ENCODE peak calls at places on chromosomes 3 and 15, in six cellular contexts. One of them, this sample, is unnamed.

GRCh38 chr15:37720267-37720666 is 214.2 kb upstream of the TMCO5A start:
- DNase-seq in ascending aorta: no peak
- DNase-seq in activated naive CD4-positive, alpha-beta T cell treated with anti-CD3 and anti-CD28 coated beads, Interleukin-2, amount 10 ng/mL, durations not matched to agents 7 days and 5 days: no peak
- DNase-seq in Panc1: no peak
- DNase-seq in nephron progenitor cell: no peak
- DNase-seq in activated naive CD8-positive, alpha-beta T cell treated with anti-CD3 and anti-CD28 coated beads, Interleukin-2, amount 50 U/mL, for 24 hours: no peak
- DNase-seq in this sample: no peak

GRCh38 chr3:13172644-13173013 is 99.4 kb upstream of the IQSEC1 start:
- DNase-seq in ascending aorta: no peak
- DNase-seq in activated naive CD4-positive, alpha-beta T cell treated with anti-CD3 and anti-CD28 coated beads, Interleukin-2, amount 10 ng/mL, durations not matched to agents 7 days and 5 days: no peak
- DNase-seq in Panc1: no peak
- DNase-seq in nephron progenitor cell: no peak
- DNase-seq in activated naive CD8-positive, alpha-beta T cell treated with anti-CD3 and anti-CD28 coated beads, Interleukin-2, amount 50 U/mL, for 24 hours: no peak
- DNase-seq in this sample: peak

GRCh38 chr3:13887746-13888300 is 8.0 kb upstream of the WNT7A start:
- DNase-seq in ascending aorta: peak
- DNase-seq in activated naive CD4-positive, alpha-beta T cell treated with anti-CD3 and anti-CD28 coated beads, Interleukin-2, amount 10 ng/mL, durations not matched to agents 7 days and 5 days: no peak
- DNase-seq in Panc1: no peak
- DNase-seq in nephron progenitor cell: no peak
- DNase-seq in activated naive CD8-positive, alpha-beta T cell treated with anti-CD3 and anti-CD28 coated beads, Interleukin-2, amount 50 U/mL, for 24 hours: no peak
- DNase-seq in this sample: no peak

GRCh38 chr15:73959801-73960200 is 32.3 kb downstream of the STOML1 start:
- DNase-seq in ascending aorta: peak
- DNase-seq in activated naive CD4-positive, alpha-beta T cell treated with anti-CD3 and anti-CD28 coated beads, Interleukin-2, amount 10 ng/mL, durations not matched to agents 7 days and 5 days: no peak
- DNase-seq in Panc1: no peak
- DNase-seq in nephron progenitor cell: no peak
- DNase-seq in activated naive CD8-positive, alpha-beta T cell treated with anti-CD3 and anti-CD28 coated beads, Interleukin-2, amount 50 U/mL, for 24 hours: no peak
- DNase-seq in this sample: peak

GRCh38 chr3:29759443-29760033 is 478.7 kb downstream of the RBMS3 start:
- DNase-seq in ascending aorta: no peak
- DNase-seq in activated naive CD4-positive, alpha-beta T cell treated with anti-CD3 and anti-CD28 coated beads, Interleukin-2, amount 10 ng/mL, durations not matched to agents 7 days and 5 days: no peak
- DNase-seq in Panc1: no peak
- DNase-seq in nephron progenitor cell: no peak
- DNase-seq in activated naive CD8-positive, alpha-beta T cell treated with anti-CD3 and anti-CD28 coated beads, Interleukin-2, amount 50 U/mL, for 24 hours: no peak
- DNase-seq in this sample: no peak

GRCh38 chr3:168467085-168467714 is 371.5 kb upstream of the GOLIM4 start:
- DNase-seq in ascending aorta: no peak
- DNase-seq in activated naive CD4-positive, alpha-beta T cell treated with anti-CD3 and anti-CD28 coated beads, Interleukin-2, amount 10 ng/mL, durations not matched to agents 7 days and 5 days: no peak
- DNase-seq in Panc1: no peak
- DNase-seq in nephron progenitor cell: no peak
- DNase-seq in activated naive CD8-positive, alpha-beta T cell treated with anti-CD3 and anti-CD28 coated beads, Interleukin-2, amount 50 U/mL, for 24 hours: no peak
- DNase-seq in this sample: no peak

GRCh38 chr3:27025718-27026117 is 343.5 kb downstream of the NEK10 start:
- DNase-seq in ascending aorta: no peak
- DNase-seq in activated naive CD4-positive, alpha-beta T cell treated with anti-CD3 and anti-CD28 coated beads, Interleukin-2, amount 10 ng/mL, durations not matched to agents 7 days and 5 days: no peak
- DNase-seq in Panc1: no peak
- DNase-seq in nephron progenitor cell: no peak
- DNase-seq in activated naive CD8-positive, alpha-beta T cell treated with anti-CD3 and anti-CD28 coated beads, Interleukin-2, amount 50 U/mL, for 24 hours: no peak
- DNase-seq in this sample: no peak

GRCh38 chr3:172129868-172130751 is 90.7 kb downstream of the FNDC3B start:
- DNase-seq in ascending aorta: peak
- DNase-seq in activated naive CD4-positive, alpha-beta T cell treated with anti-CD3 and anti-CD28 coated beads, Interleukin-2, amount 10 ng/mL, durations not matched to agents 7 days and 5 days: no peak
- DNase-seq in Panc1: peak
- DNase-seq in nephron progenitor cell: no peak
- DNase-seq in activated naive CD8-positive, alpha-beta T cell treated with anti-CD3 and anti-CD28 coated beads, Interleukin-2, amount 50 U/mL, for 24 hours: peak
- DNase-seq in this sample: peak

GRCh38 chr3:33440328-33440577 is at the start of gene UBP1:
- DNase-seq in ascending aorta: no peak
- DNase-seq in activated naive CD4-positive, alpha-beta T cell treated with anti-CD3 and anti-CD28 coated beads, Interleukin-2, amount 10 ng/mL, durations not matched to agents 7 days and 5 days: no peak
- DNase-seq in Panc1: no peak
- DNase-seq in nephron progenitor cell: peak
- DNase-seq in activated naive CD8-positive, alpha-beta T cell treated with anti-CD3 and anti-CD28 coated beads, Interleukin-2, amount 50 U/mL, for 24 hours: peak
- DNase-seq in this sample: peak

GRCh38 chr3:156615592-156616173 is 58.7 kb upstream of the TIPARP start:
- DNase-seq in ascending aorta: no peak
- DNase-seq in activated naive CD4-positive, alpha-beta T cell treated with anti-CD3 and anti-CD28 coated beads, Interleukin-2, amount 10 ng/mL, durations not matched to agents 7 days and 5 days: no peak
- DNase-seq in Panc1: no peak
- DNase-seq in nephron progenitor cell: no peak
- DNase-seq in activated naive CD8-positive, alpha-beta T cell treated with anti-CD3 and anti-CD28 coated beads, Interleukin-2, amount 50 U/mL, for 24 hours: no peak
- DNase-seq in this sample: no peak

GRCh38 chr15:57604502-57604901 is 12.8 kb downstream of the MYZAP start:
- DNase-seq in ascending aorta: no peak
- DNase-seq in activated naive CD4-positive, alpha-beta T cell treated with anti-CD3 and anti-CD28 coated beads, Interleukin-2, amount 10 ng/mL, durations not matched to agents 7 days and 5 days: no peak
- DNase-seq in Panc1: no peak
- DNase-seq in nephron progenitor cell: no peak
- DNase-seq in activated naive CD8-positive, alpha-beta T cell treated with anti-CD3 and anti-CD28 coated beads, Interleukin-2, amount 50 U/mL, for 24 hours: no peak
- DNase-seq in this sample: no peak

GRCh38 chr3:151226088-151226563 is 23.1 kb upstream of the GPR171 start:
- DNase-seq in ascending aorta: no peak
- DNase-seq in activated naive CD4-positive, alpha-beta T cell treated with anti-CD3 and anti-CD28 coated beads, Interleukin-2, amount 10 ng/mL, durations not matched to agents 7 days and 5 days: no peak
- DNase-seq in Panc1: no peak
- DNase-seq in nephron progenitor cell: no peak
- DNase-seq in activated naive CD8-positive, alpha-beta T cell treated with anti-CD3 and anti-CD28 coated beads, Interleukin-2, amount 50 U/mL, for 24 hours: no peak
- DNase-seq in this sample: no peak

GRCh38 chr15:91956026-91956723 is 102.7 kb downstream of the SLCO3A1 start:
- DNase-seq in ascending aorta: no peak
- DNase-seq in activated naive CD4-positive, alpha-beta T cell treated with anti-CD3 and anti-CD28 coated beads, Interleukin-2, amount 10 ng/mL, durations not matched to agents 7 days and 5 days: no peak
- DNase-seq in Panc1: no peak
- DNase-seq in nephron progenitor cell: no peak
- DNase-seq in activated naive CD8-positive, alpha-beta T cell treated with anti-CD3 and anti-CD28 coated beads, Interleukin-2, amount 50 U/mL, for 24 hours: no peak
- DNase-seq in this sample: no peak

GRCh38 chr3:128011140-128011539 is 41.1 kb upstream of the SEC61A1 start:
- DNase-seq in ascending aorta: no peak
- DNase-seq in activated naive CD4-positive, alpha-beta T cell treated with anti-CD3 and anti-CD28 coated beads, Interleukin-2, amount 10 ng/mL, durations not matched to agents 7 days and 5 days: peak
- DNase-seq in Panc1: no peak
- DNase-seq in nephron progenitor cell: peak
- DNase-seq in activated naive CD8-positive, alpha-beta T cell treated with anti-CD3 and anti-CD28 coated beads, Interleukin-2, amount 50 U/mL, for 24 hours: peak
- DNase-seq in this sample: no peak

GRCh38 chr15:73361331-73361730 is 7.4 kb downstream of the HCN4 start:
- DNase-seq in ascending aorta: no peak
- DNase-seq in activated naive CD4-positive, alpha-beta T cell treated with anti-CD3 and anti-CD28 coated beads, Interleukin-2, amount 10 ng/mL, durations not matched to agents 7 days and 5 days: no peak
- DNase-seq in Panc1: no peak
- DNase-seq in nephron progenitor cell: no peak
- DNase-seq in activated naive CD8-positive, alpha-beta T cell treated with anti-CD3 and anti-CD28 coated beads, Interleukin-2, amount 50 U/mL, for 24 hours: no peak
- DNase-seq in this sample: no peak

GRCh38 chr15:80202016-80202315 is 49.2 kb downstream of the FAH start:
- DNase-seq in ascending aorta: no peak
- DNase-seq in activated naive CD4-positive, alpha-beta T cell treated with anti-CD3 and anti-CD28 coated beads, Interleukin-2, amount 10 ng/mL, durations not matched to agents 7 days and 5 days: no peak
- DNase-seq in Panc1: no peak
- DNase-seq in nephron progenitor cell: no peak
- DNase-seq in activated naive CD8-positive, alpha-beta T cell treated with anti-CD3 and anti-CD28 coated beads, Interleukin-2, amount 50 U/mL, for 24 hours: no peak
- DNase-seq in this sample: no peak

GRCh38 chr15:59274126-59274970 is 67.7 kb downstream of the LDHAL6B start:
- DNase-seq in ascending aorta: peak
- DNase-seq in activated naive CD4-positive, alpha-beta T cell treated with anti-CD3 and anti-CD28 coated beads, Interleukin-2, amount 10 ng/mL, durations not matched to agents 7 days and 5 days: peak
- DNase-seq in Panc1: no peak
- DNase-seq in nephron progenitor cell: no peak
- DNase-seq in activated naive CD8-positive, alpha-beta T cell treated with anti-CD3 and anti-CD28 coated beads, Interleukin-2, amount 50 U/mL, for 24 hours: no peak
- DNase-seq in this sample: no peak

GRCh38 chr15:74302821-74303359 is 64.6 kb downstream of the CYP11A1 start:
- DNase-seq in ascending aorta: no peak
- DNase-seq in activated naive CD4-positive, alpha-beta T cell treated with anti-CD3 and anti-CD28 coated beads, Interleukin-2, amount 10 ng/mL, durations not matched to agents 7 days and 5 days: peak
- DNase-seq in Panc1: no peak
- DNase-seq in nephron progenitor cell: peak
- DNase-seq in activated naive CD8-positive, alpha-beta T cell treated with anti-CD3 and anti-CD28 coated beads, Interleukin-2, amount 50 U/mL, for 24 hours: peak
- DNase-seq in this sample: no peak

GRCh38 chr3:65871305-65872141 is 167.2 kb downstream of the MAGI1 start:
- DNase-seq in ascending aorta: no peak
- DNase-seq in activated naive CD4-positive, alpha-beta T cell treated with anti-CD3 and anti-CD28 coated beads, Interleukin-2, amount 10 ng/mL, durations not matched to agents 7 days and 5 days: no peak
- DNase-seq in Panc1: no peak
- DNase-seq in nephron progenitor cell: no peak
- DNase-seq in activated naive CD8-positive, alpha-beta T cell treated with anti-CD3 and anti-CD28 coated beads, Interleukin-2, amount 50 U/mL, for 24 hours: no peak
- DNase-seq in this sample: no peak

GRCh38 chr15:62989366-62990055 is 53.0 kb upstream of the TPM1 start:
- DNase-seq in ascending aorta: no peak
- DNase-seq in activated naive CD4-positive, alpha-beta T cell treated with anti-CD3 and anti-CD28 coated beads, Interleukin-2, amount 10 ng/mL, durations not matched to agents 7 days and 5 days: no peak
- DNase-seq in Panc1: no peak
- DNase-seq in nephron progenitor cell: no peak
- DNase-seq in activated naive CD8-positive, alpha-beta T cell treated with anti-CD3 and anti-CD28 coated beads, Interleukin-2, amount 50 U/mL, for 24 hours: no peak
- DNase-seq in this sample: no peak

GRCh38 chr3:194129581-194130133 is 6.3 kb upstream of the HES1 start:
- DNase-seq in ascending aorta: no peak
- DNase-seq in activated naive CD4-positive, alpha-beta T cell treated with anti-CD3 and anti-CD28 coated beads, Interleukin-2, amount 10 ng/mL, durations not matched to agents 7 days and 5 days: no peak
- DNase-seq in Panc1: no peak
- DNase-seq in nephron progenitor cell: peak
- DNase-seq in activated naive CD8-positive, alpha-beta T cell treated with anti-CD3 and anti-CD28 coated beads, Interleukin-2, amount 50 U/mL, for 24 hours: no peak
- DNase-seq in this sample: no peak

GRCh38 chr15:59360896-59361295 is 11.8 kb downstream of the MYO1E start:
- DNase-seq in ascending aorta: no peak
- DNase-seq in activated naive CD4-positive, alpha-beta T cell treated with anti-CD3 and anti-CD28 coated beads, Interleukin-2, amount 10 ng/mL, durations not matched to agents 7 days and 5 days: no peak
- DNase-seq in Panc1: no peak
- DNase-seq in nephron progenitor cell: no peak
- DNase-seq in activated naive CD8-positive, alpha-beta T cell treated with anti-CD3 and anti-CD28 coated beads, Interleukin-2, amount 50 U/mL, for 24 hours: no peak
- DNase-seq in this sample: no peak

GRCh38 chr15:100255644-100256043 is 86.1 kb downstream of the ADAMTS17 start:
- DNase-seq in ascending aorta: peak
- DNase-seq in activated naive CD4-positive, alpha-beta T cell treated with anti-CD3 and anti-CD28 coated beads, Interleukin-2, amount 10 ng/mL, durations not matched to agents 7 days and 5 days: no peak
- DNase-seq in Panc1: no peak
- DNase-seq in nephron progenitor cell: no peak
- DNase-seq in activated naive CD8-positive, alpha-beta T cell treated with anti-CD3 and anti-CD28 coated beads, Interleukin-2, amount 50 U/mL, for 24 hours: no peak
- DNase-seq in this sample: peak

GRCh38 chr3:102113421-102114041 is 264.2 kb downstream of the NFKBIZ start:
- DNase-seq in ascending aorta: no peak
- DNase-seq in activated naive CD4-positive, alpha-beta T cell treated with anti-CD3 and anti-CD28 coated beads, Interleukin-2, amount 10 ng/mL, durations not matched to agents 7 days and 5 days: peak
- DNase-seq in Panc1: no peak
- DNase-seq in nephron progenitor cell: no peak
- DNase-seq in activated naive CD8-positive, alpha-beta T cell treated with anti-CD3 and anti-CD28 coated beads, Interleukin-2, amount 50 U/mL, for 24 hours: no peak
- DNase-seq in this sample: no peak

GRCh38 chr3:124424396-124424795 is 305.9 kb upstream of the UMPS start:
- DNase-seq in ascending aorta: no peak
- DNase-seq in activated naive CD4-positive, alpha-beta T cell treated with anti-CD3 and anti-CD28 coated beads, Interleukin-2, amount 10 ng/mL, durations not matched to agents 7 days and 5 days: no peak
- DNase-seq in Panc1: no peak
- DNase-seq in nephron progenitor cell: no peak
- DNase-seq in activated naive CD8-positive, alpha-beta T cell treated with anti-CD3 and anti-CD28 coated beads, Interleukin-2, amount 50 U/mL, for 24 hours: no peak
- DNase-seq in this sample: no peak

GRCh38 chr15:42549052-42549491 is 434 bp downstream of the HAUS2 start:
- DNase-seq in ascending aorta: no peak
- DNase-seq in activated naive CD4-positive, alpha-beta T cell treated with anti-CD3 and anti-CD28 coated beads, Interleukin-2, amount 10 ng/mL, durations not matched to agents 7 days and 5 days: no peak
- DNase-seq in Panc1: no peak
- DNase-seq in nephron progenitor cell: no peak
- DNase-seq in activated naive CD8-positive, alpha-beta T cell treated with anti-CD3 and anti-CD28 coated beads, Interleukin-2, amount 50 U/mL, for 24 hours: peak
- DNase-seq in this sample: no peak

GRCh38 chr3:106033654-106034053 is 164.8 kb upstream of the CBLB start:
- DNase-seq in ascending aorta: no peak
- DNase-seq in activated naive CD4-positive, alpha-beta T cell treated with anti-CD3 and anti-CD28 coated beads, Interleukin-2, amount 10 ng/mL, durations not matched to agents 7 days and 5 days: no peak
- DNase-seq in Panc1: no peak
- DNase-seq in nephron progenitor cell: no peak
- DNase-seq in activated naive CD8-positive, alpha-beta T cell treated with anti-CD3 and anti-CD28 coated beads, Interleukin-2, amount 50 U/mL, for 24 hours: no peak
- DNase-seq in this sample: no peak

GRCh38 chr3:133401374-133402135 is 1.7 kb downstream of the BFSP2 start:
- DNase-seq in ascending aorta: no peak
- DNase-seq in activated naive CD4-positive, alpha-beta T cell treated with anti-CD3 and anti-CD28 coated beads, Interleukin-2, amount 10 ng/mL, durations not matched to agents 7 days and 5 days: no peak
- DNase-seq in Panc1: no peak
- DNase-seq in nephron progenitor cell: no peak
- DNase-seq in activated naive CD8-positive, alpha-beta T cell treated with anti-CD3 and anti-CD28 coated beads, Interleukin-2, amount 50 U/mL, for 24 hours: no peak
- DNase-seq in this sample: no peak

GRCh38 chr3:5019411-5020261 is 40.4 kb downstream of the BHLHE40 start:
- DNase-seq in ascending aorta: no peak
- DNase-seq in activated naive CD4-positive, alpha-beta T cell treated with anti-CD3 and anti-CD28 coated beads, Interleukin-2, amount 10 ng/mL, durations not matched to agents 7 days and 5 days: peak
- DNase-seq in Panc1: no peak
- DNase-seq in nephron progenitor cell: no peak
- DNase-seq in activated naive CD8-positive, alpha-beta T cell treated with anti-CD3 and anti-CD28 coated beads, Interleukin-2, amount 50 U/mL, for 24 hours: peak
- DNase-seq in this sample: no peak

GRCh38 chr3:64358176-64358575 is 132.9 kb upstream of the PRICKLE2 start:
- DNase-seq in ascending aorta: no peak
- DNase-seq in activated naive CD4-positive, alpha-beta T cell treated with anti-CD3 and anti-CD28 coated beads, Interleukin-2, amount 10 ng/mL, durations not matched to agents 7 days and 5 days: no peak
- DNase-seq in Panc1: no peak
- DNase-seq in nephron progenitor cell: no peak
- DNase-seq in activated naive CD8-positive, alpha-beta T cell treated with anti-CD3 and anti-CD28 coated beads, Interleukin-2, amount 50 U/mL, for 24 hours: no peak
- DNase-seq in this sample: no peak

GRCh38 chr3:7307410-7307809 is 446.5 kb downstream of the GRM7 start:
- DNase-seq in ascending aorta: no peak
- DNase-seq in activated naive CD4-positive, alpha-beta T cell treated with anti-CD3 and anti-CD28 coated beads, Interleukin-2, amount 10 ng/mL, durations not matched to agents 7 days and 5 days: no peak
- DNase-seq in Panc1: no peak
- DNase-seq in nephron progenitor cell: no peak
- DNase-seq in activated naive CD8-positive, alpha-beta T cell treated with anti-CD3 and anti-CD28 coated beads, Interleukin-2, amount 50 U/mL, for 24 hours: no peak
- DNase-seq in this sample: no peak

GRCh38 chr3:52277972-52278509 is 408 bp downstream of the WDR82 start:
- DNase-seq in ascending aorta: peak
- DNase-seq in activated naive CD4-positive, alpha-beta T cell treated with anti-CD3 and anti-CD28 coated beads, Interleukin-2, amount 10 ng/mL, durations not matched to agents 7 days and 5 days: peak
- DNase-seq in Panc1: no peak
- DNase-seq in nephron progenitor cell: peak
- DNase-seq in activated naive CD8-positive, alpha-beta T cell treated with anti-CD3 and anti-CD28 coated beads, Interleukin-2, amount 50 U/mL, for 24 hours: peak
- DNase-seq in this sample: no peak

GRCh38 chr15:69414702-69415161 is 583 bp downstream of the KIF23 start:
- DNase-seq in ascending aorta: peak
- DNase-seq in activated naive CD4-positive, alpha-beta T cell treated with anti-CD3 and anti-CD28 coated beads, Interleukin-2, amount 10 ng/mL, durations not matched to agents 7 days and 5 days: peak
- DNase-seq in Panc1: peak
- DNase-seq in nephron progenitor cell: peak
- DNase-seq in activated naive CD8-positive, alpha-beta T cell treated with anti-CD3 and anti-CD28 coated beads, Interleukin-2, amount 50 U/mL, for 24 hours: peak
- DNase-seq in this sample: no peak

GRCh38 chr15:39213385-39213840 is 367.5 kb upstream of the THBS1 start:
- DNase-seq in ascending aorta: no peak
- DNase-seq in activated naive CD4-positive, alpha-beta T cell treated with anti-CD3 and anti-CD28 coated beads, Interleukin-2, amount 10 ng/mL, durations not matched to agents 7 days and 5 days: no peak
- DNase-seq in Panc1: no peak
- DNase-seq in nephron progenitor cell: peak
- DNase-seq in activated naive CD8-positive, alpha-beta T cell treated with anti-CD3 and anti-CD28 coated beads, Interleukin-2, amount 50 U/mL, for 24 hours: no peak
- DNase-seq in this sample: no peak

GRCh38 chr15:83106994-83107840 is at the start of gene TM6SF1:
- DNase-seq in ascending aorta: no peak
- DNase-seq in activated naive CD4-positive, alpha-beta T cell treated with anti-CD3 and anti-CD28 coated beads, Interleukin-2, amount 10 ng/mL, durations not matched to agents 7 days and 5 days: peak
- DNase-seq in Panc1: no peak
- DNase-seq in nephron progenitor cell: peak
- DNase-seq in activated naive CD8-positive, alpha-beta T cell treated with anti-CD3 and anti-CD28 coated beads, Interleukin-2, amount 50 U/mL, for 24 hours: peak
- DNase-seq in this sample: no peak

GRCh38 chr3:155631323-155632019 is 113.4 kb downstream of the PLCH1 start:
- DNase-seq in ascending aorta: no peak
- DNase-seq in activated naive CD4-positive, alpha-beta T cell treated with anti-CD3 and anti-CD28 coated beads, Interleukin-2, amount 10 ng/mL, durations not matched to agents 7 days and 5 days: no peak
- DNase-seq in Panc1: no peak
- DNase-seq in nephron progenitor cell: no peak
- DNase-seq in activated naive CD8-positive, alpha-beta T cell treated with anti-CD3 and anti-CD28 coated beads, Interleukin-2, amount 50 U/mL, for 24 hours: no peak
- DNase-seq in this sample: no peak

GRCh38 chr3:58350627-58351013 is 17.9 kb downstream of the PXK start:
- DNase-seq in ascending aorta: no peak
- DNase-seq in activated naive CD4-positive, alpha-beta T cell treated with anti-CD3 and anti-CD28 coated beads, Interleukin-2, amount 10 ng/mL, durations not matched to agents 7 days and 5 days: no peak
- DNase-seq in Panc1: no peak
- DNase-seq in nephron progenitor cell: no peak
- DNase-seq in activated naive CD8-positive, alpha-beta T cell treated with anti-CD3 and anti-CD28 coated beads, Interleukin-2, amount 50 U/mL, for 24 hours: no peak
- DNase-seq in this sample: no peak

GRCh38 chr3:53282581-53282980 is 26.8 kb upstream of the TKT start:
- DNase-seq in ascending aorta: no peak
- DNase-seq in activated naive CD4-positive, alpha-beta T cell treated with anti-CD3 and anti-CD28 coated beads, Interleukin-2, amount 10 ng/mL, durations not matched to agents 7 days and 5 days: no peak
- DNase-seq in Panc1: no peak
- DNase-seq in nephron progenitor cell: no peak
- DNase-seq in activated naive CD8-positive, alpha-beta T cell treated with anti-CD3 and anti-CD28 coated beads, Interleukin-2, amount 50 U/mL, for 24 hours: no peak
- DNase-seq in this sample: no peak

GRCh38 chr15:67843571-67844387 is 3.9 kb upstream of the RNU6-1 start:
- DNase-seq in ascending aorta: no peak
- DNase-seq in activated naive CD4-positive, alpha-beta T cell treated with anti-CD3 and anti-CD28 coated beads, Interleukin-2, amount 10 ng/mL, durations not matched to agents 7 days and 5 days: no peak
- DNase-seq in Panc1: no peak
- DNase-seq in nephron progenitor cell: peak
- DNase-seq in activated naive CD8-positive, alpha-beta T cell treated with anti-CD3 and anti-CD28 coated beads, Interleukin-2, amount 50 U/mL, for 24 hours: no peak
- DNase-seq in this sample: no peak

This sample was measured in mesenteric fat pad.